ENCODE peak calls at places on chromosomes 7 and 10, in seven cellular contexts. H is iPS-NIHi11; S is astrocyte of the spinal cord; F is SK-N-DZ; R is stimulated activated CD8-positive, alpha-beta memory T cell treated with anti-CD3 and anti-CD28 coated beads, Interleukin-4, amount 100 ng/mL, for 1 hour; J is midbrain; C is AG08395. W is an unnamed sample.

GRCh38 chr10:5319863-5320262 is 44.9 kb upstream of the UCN3 start:
- DNase-seq in C (no peak), R (no peak), S (no peak), H (no peak), J (no peak), F (no peak), W (no peak)

GRCh38 chr10:74875966-74876365 is 49.6 kb downstream of the KAT6B start:
- DNase-seq in C (no peak), F (no peak), H (no peak), J (no peak), R (no peak), S (no peak), W (no peak)

GRCh38 chr10:2839081-2839725 is 228.1 kb upstream of the PFKP start:
- DNase-seq in S (no peak), F (peak), H (peak), R (no peak), J (no peak), C (no peak), W (peak)

GRCh38 chr10:119339099-119339498 is 131.7 kb downstream of the GRK5 start:
- DNase-seq in S (no peak), R (no peak), C (no peak), H (no peak), F (no peak), J (no peak), W (no peak)

GRCh38 chr7:2913760-2914387 is 69.8 kb upstream of the GNA12 start:
- DNase-seq in S (no peak), F (no peak), J (peak), R (no peak), H (no peak), C (no peak), W (no peak)

GRCh38 chr7:114921636-114922150 is at the start of gene MDFIC:
- DNase-seq in J (no peak), C (no peak), R (no peak), F (no peak), H (peak), S (no peak), W (no peak)

GRCh38 chr10:19930936-19931859 is 115.0 kb downstream of the PLXDC2 start:
- DNase-seq in H (peak), J (no peak), S (peak), C (peak), F (no peak), R (no peak), W (peak)

GRCh38 chr7:77308792-77309191 is 107.4 kb downstream of the GSAP start:
- DNase-seq in R (no peak), H (no peak), C (no peak), F (no peak), J (no peak), S (no peak), W (no peak)